ENCODE peak calls at places on chromosome 12, in nine cellular contexts. U is GDM1; S is AG10803; R is Daoy; M is stimulated activated CD8-positive, alpha-beta memory T cell treated with anti-CD3 and anti-CD28 coated beads, Interleukin-7, amount 100 ng/mL, for 4 hours; F is mucosa of descending colon; W is HFFc6; A is activated naive CD4-positive, alpha-beta T cell; V is fibroblast of pulmonary artery. C is an unnamed sample.

GRCh38 chr12:6860116-6860515 is 7.2 kb upstream of the TPI1 start:
- DNase-seq in S (no peak), M (no peak), F (no peak), W (no peak), R (no peak), V (no peak), A (no peak), U (no peak), C (no peak)

GRCh38 chr12:21296751-21297406 is 37.8 kb downstream of the SLCO1A2 start:
- DNase-seq in M (no peak), A (no peak), W (peak; percentile 6), U (no peak), V (peak; percentile 38), R (no peak), F (no peak), S (peak; percentile 15), C (no peak)

GRCh38 chr12:26721800-26722199 is 111.2 kb downstream of the ITPR2 start:
- DNase-seq in S (no peak), U (no peak), A (no peak), F (no peak), R (no peak), W (no peak), V (no peak), M (no peak), C (no peak)

GRCh38 chr12:953776-954175 is 4.3 kb upstream of the RAD52 start:
- DNase-seq in S (peak; percentile 54), R (peak; percentile 81), A (no peak), U (no peak), M (no peak), V (peak; percentile 46), W (peak; percentile 50), F (no peak), C (no peak)

GRCh38 chr12:52364901-52365489 is 2.3 kb downstream of the KRT85 start:
- DNase-seq in F (no peak), A (no peak), R (no peak), U (no peak), M (no peak), S (no peak), V (no peak), W (no peak), C (no peak)

GRCh38 chr12:127774828-127775227 is 492.1 kb upstream of the TMEM132C start:
- DNase-seq in A (no peak), V (no peak), U (no peak), F (no peak), S (no peak), W (no peak), R (no peak), M (no peak), C (no peak)

GRCh38 chr12:115542656-115543055 is 734.8 kb downstream of the MED13L start:
- DNase-seq in V (no peak), R (peak; percentile 64), F (no peak), M (no peak), W (no peak), A (no peak), S (no peak), U (no peak), C (no peak)

GRCh38 chr12:47270782-47271664 is 191.3 kb upstream of the AMIGO2 start:
- DNase-seq in U (no peak), R (peak; percentile 94), F (no peak), S (peak; percentile 91), W (peak; percentile 88), A (no peak), M (no peak), V (peak; percentile 73), C (no peak)

GRCh38 chr12:46371718-46372130 is 849 bp downstream of the SLC38A2 start:
- DNase-seq in F (no peak), V (peak; percentile 70), U (no peak), R (no peak), A (peak; percentile 36), W (peak; percentile 56), M (peak; percentile 54), S (peak; percentile 69), C (peak; percentile 78)

GRCh38 chr12:94616217-94616729 is 34.1 kb downstream of the TMCC3 start:
- DNase-seq in R (peak; percentile 68), M (no peak), W (no peak), V (peak; percentile 13), S (no peak), F (peak; percentile 66), U (no peak), A (no peak), C (no peak)

GRCh38 chr12:122840580-122841513 is 5.6 kb downstream of the HIP1R start:
- DNase-seq in V (no peak), A (no peak), R (peak; percentile 51), F (no peak), W (no peak), M (no peak), S (no peak), U (no peak), C (no peak)

GRCh38 chr12:2722806-2723205 is 72.0 kb upstream of the FKBP4 start:
- DNase-seq in R (no peak), W (no peak), V (peak; percentile 3), M (no peak), S (peak; percentile 8), A (no peak), F (no peak), U (no peak), C (no peak)

GRCh38 chr12:102480401-102480800 is at the start of gene IGF1:
- DNase-seq in V (peak; percentile 78), U (no peak), A (no peak), R (no peak), S (peak; percentile 78), M (no peak), W (peak; percentile 60), F (no peak), C (no peak)

GRCh38 chr12:92898755-92899154 is 30.3 kb downstream of the EEA1 start:
- DNase-seq in F (no peak), M (no peak), V (peak; percentile 46), U (no peak), A (no peak), S (peak; percentile 31), R (peak; percentile 7), W (peak; percentile 10), C (no peak)

GRCh38 chr12:49019435-49020317 is 1.1 kb upstream of the PRKAG1 start:
- DNase-seq in R (peak; percentile 48), W (peak; percentile 21), A (no peak), S (peak; percentile 52), F (peak; percentile 62), M (no peak), U (peak; percentile 58), V (peak; percentile 38), C (no peak)

GRCh38 chr12:126469211-126469610 is 1404.0 kb downstream of the AACS start:
- DNase-seq in R (no peak), M (no peak), U (no peak), W (no peak), A (no peak), V (no peak), S (no peak), F (no peak), C (no peak)

GRCh38 chr12:112183141-112183581 is 57.8 kb downstream of the TRAFD1 start:
- DNase-seq in S (peak; percentile 17), F (no peak), A (no peak), V (peak; percentile 76), M (no peak), R (no peak), W (no peak), U (no peak), C (no peak)

GRCh38 chr12:62347922-62348650 is 87.9 kb downstream of the USP15 start:
- DNase-seq in F (no peak), R (peak; percentile 62), S (peak; percentile 14), V (peak; percentile 13), M (no peak), A (no peak), U (no peak), W (peak; percentile 57), C (no peak)

GRCh38 chr12:2341051-2341751 is 288.4 kb downstream of the CACNA1C start:
- DNase-seq in F (no peak), U (no peak), S (no peak), V (no peak), M (no peak), A (no peak), W (no peak), R (no peak), C (no peak)

GRCh38 chr12:113088971-113089756 is 32.6 kb downstream of the DTX1 start:
- DNase-seq in A (peak; percentile 15), S (no peak), M (peak; percentile 16), W (no peak), R (no peak), F (no peak), V (no peak), U (no peak), C (no peak)

GRCh38 chr12:103756443-103756842 is 84.6 kb downstream of the NT5DC3 start:
- DNase-seq in A (no peak), F (no peak), W (no peak), S (no peak), M (no peak), R (no peak), V (no peak), U (no peak), C (no peak)